ENCODE peak calls at places on chromosomes 12 and 14, in five cellular contexts. D, Y, P, A and W are unnamed samples.

GRCh38 chr14:38135096-38135495 is 72.6 kb upstream of the SSTR1 start:
- DNase-seq in P (no peak), A (no peak), Y (no peak), D (no peak), W (no peak)

GRCh38 chr12:124777399-124778372 is 86.0 kb downstream of the SCARB1 start:
- DNase-seq in D (peak), Y (no peak), P (no peak), A (no peak), W (no peak)

GRCh38 chr12:50951112-50951511 is 1.2 kb upstream of the HIGD1C start:
- DNase-seq in A (no peak), Y (no peak), D (no peak), P (no peak), W (no peak)

GRCh38 chr12:95881331-95881955 is 22.7 kb downstream of the SNRPF start:
- DNase-seq in A (no peak), D (peak), P (no peak), Y (peak), W (no peak)

GRCh38 chr12:126425264-126425663 is 1360.0 kb downstream of the AACS start:
- DNase-seq in A (no peak), Y (no peak), D (no peak), P (no peak), W (no peak)

GRCh38 chr12:121773011-121773777 is 20.3 kb downstream of the RHOF start:
- DNase-seq in A (peak), P (peak), D (peak), Y (peak), W (peak)

GRCh38 chr14:36661506-36662257 is at the start of gene PAX9:
- DNase-seq in P (peak), D (peak), Y (peak), A (no peak), W (peak)

GRCh38 chr14:76055330-76055729 is 69.8 kb downstream of the IFT43 start:
- DNase-seq in Y (no peak), A (no peak), P (no peak), D (no peak), W (no peak)

GRCh38 chr12:131912526-131913274 is 16.4 kb upstream of the PUS1 start:
- DNase-seq in A (no peak), Y (peak), P (no peak), D (peak), W (peak)

GRCh38 chr12:59005195-59005961 is 85.1 kb upstream of the LRIG3 start:
- DNase-seq in P (no peak), Y (no peak), D (peak), A (no peak), W (no peak)

GRCh38 chr14:102437997-102438922 is 71.3 kb downstream of the ANKRD9 start:
- DNase-seq in P (peak), A (peak), Y (peak), D (peak), W (peak)

GRCh38 chr14:77339407-77339806 is 18.6 kb downstream of the GSTZ1 start:
- DNase-seq in D (peak), P (no peak), A (no peak), Y (peak), W (peak)

GRCh38 chr14:73526036-73526984 is 10.6 kb upstream of the ACOT1 start:
- DNase-seq in Y (peak), A (no peak), D (no peak), P (no peak), W (no peak)